ENCODE peak calls at places on chromosomes 4 and X, in five cellular contexts. One of them, this sample, is unnamed.

GRCh38 chrX:150767475-150768131 is 74.4 kb downstream of the MTMR1 start:
- DNase-seq in H7: no peak
- DNase-seq in foreskin fibroblast: peak; percentile 83
- DNase-seq in left ventricle myocardium inferior: no peak
- DNase-seq in right cardiac atrium: no peak
- DNase-seq in this sample: peak; percentile 62

GRCh38 chr4:186934255-186934654 is 210.6 kb upstream of the FAT1 start:
- DNase-seq in left ventricle myocardium inferior: no peak
- DNase-seq in H7: no peak
- DNase-seq in foreskin fibroblast: no peak
- DNase-seq in right cardiac atrium: no peak
- DNase-seq in this sample: no peak

GRCh38 chrX:151997539-151997938 is 23.1 kb upstream of the GABRE start:
- DNase-seq in right cardiac atrium: no peak
- DNase-seq in H7: no peak
- DNase-seq in left ventricle myocardium inferior: no peak
- DNase-seq in foreskin fibroblast: no peak
- DNase-seq in this sample: no peak

GRCh38 chr4:86586160-86586572 is 7.9 kb upstream of the PTPN13 start:
- DNase-seq in right cardiac atrium: no peak
- DNase-seq in left ventricle myocardium inferior: no peak
- DNase-seq in H7: peak; percentile 32
- DNase-seq in foreskin fibroblast: peak; percentile 49
- DNase-seq in this sample: peak; percentile 95

GRCh38 chrX:7146703-7147430 is 645 bp upstream of the STS start:
- DNase-seq in foreskin fibroblast: peak; percentile 24
- DNase-seq in H7: no peak
- DNase-seq in right cardiac atrium: no peak
- DNase-seq in left ventricle myocardium inferior: no peak
- DNase-seq in this sample: peak; percentile 11

GRCh38 chr4:14169460-14169859 is 541.9 kb upstream of the BOD1L1 start:
- DNase-seq in H7: no peak
- DNase-seq in foreskin fibroblast: peak; percentile 88
- DNase-seq in left ventricle myocardium inferior: no peak
- DNase-seq in right cardiac atrium: no peak
- DNase-seq in this sample: peak; percentile 39

GRCh38 chr4:96952610-96953009 is 1112.7 kb downstream of the PDHA2 start:
- DNase-seq in left ventricle myocardium inferior: no peak
- DNase-seq in foreskin fibroblast: no peak
- DNase-seq in H7: no peak
- DNase-seq in right cardiac atrium: no peak
- DNase-seq in this sample: no peak

GRCh38 chr4:23857353-23857752 is 32.5 kb downstream of the PPARGC1A start:
- DNase-seq in right cardiac atrium: no peak
- DNase-seq in H7: no peak
- DNase-seq in foreskin fibroblast: peak; percentile 64
- DNase-seq in left ventricle myocardium inferior: no peak
- DNase-seq in this sample: peak; percentile 34

GRCh38 chr4:101398807-101399206 is 51.5 kb upstream of the PPP3CA start:
- DNase-seq in right cardiac atrium: no peak
- DNase-seq in foreskin fibroblast: no peak
- DNase-seq in H7: no peak
- DNase-seq in left ventricle myocardium inferior: no peak
- DNase-seq in this sample: no peak

GRCh38 chr4:98521486-98521885 is 136.9 kb downstream of the TSPAN5 start:
- DNase-seq in H7: no peak
- DNase-seq in left ventricle myocardium inferior: no peak
- DNase-seq in right cardiac atrium: no peak
- DNase-seq in foreskin fibroblast: no peak
- DNase-seq in this sample: no peak

GRCh38 chr4:6771229-6771671 is 11.3 kb upstream of the KIAA0232 start:
- DNase-seq in right cardiac atrium: peak; percentile 82
- DNase-seq in foreskin fibroblast: no peak
- DNase-seq in left ventricle myocardium inferior: peak; percentile 78
- DNase-seq in H7: no peak
- DNase-seq in this sample: no peak

GRCh38 chrX:85024044-85024443 is 20.4 kb downstream of the APOOL start:
- DNase-seq in foreskin fibroblast: no peak
- DNase-seq in H7: no peak
- DNase-seq in left ventricle myocardium inferior: no peak
- DNase-seq in right cardiac atrium: no peak
- DNase-seq in this sample: no peak

GRCh38 chrX:64204701-64205440 is 637 bp downstream of the AMER1 start:
- DNase-seq in left ventricle myocardium inferior: peak; percentile 19
- DNase-seq in right cardiac atrium: peak; percentile 66
- DNase-seq in H7: peak; percentile 79
- DNase-seq in foreskin fibroblast: peak; percentile 77
- DNase-seq in this sample: peak; percentile 26

GRCh38 chr4:132958457-132959263 is 190.4 kb upstream of the PCDH10 start:
- DNase-seq in H7: no peak
- DNase-seq in foreskin fibroblast: no peak
- DNase-seq in left ventricle myocardium inferior: no peak
- DNase-seq in right cardiac atrium: no peak
- DNase-seq in this sample: no peak

GRCh38 chr4:169089004-169089403 is 78.9 kb upstream of the CBR4 start:
- DNase-seq in left ventricle myocardium inferior: no peak
- DNase-seq in right cardiac atrium: no peak
- DNase-seq in H7: no peak
- DNase-seq in foreskin fibroblast: no peak
- DNase-seq in this sample: no peak

GRCh38 chrX:29852767-29853166 is 362.6 kb upstream of the MAGEB2 start:
- DNase-seq in left ventricle myocardium inferior: no peak
- DNase-seq in foreskin fibroblast: peak; percentile 11
- DNase-seq in right cardiac atrium: no peak
- DNase-seq in H7: no peak
- DNase-seq in this sample: no peak

GRCh38 chr4:150668824-150669223 is 86.9 kb downstream of the MAB21L2 start:
- DNase-seq in H7: no peak
- DNase-seq in foreskin fibroblast: no peak
- DNase-seq in left ventricle myocardium inferior: no peak
- DNase-seq in right cardiac atrium: no peak
- DNase-seq in this sample: no peak

GRCh38 chr4:105196523-105197145 is 50.0 kb downstream of the TET2 start:
- DNase-seq in foreskin fibroblast: peak; percentile 39
- DNase-seq in right cardiac atrium: no peak
- DNase-seq in H7: no peak
- DNase-seq in left ventricle myocardium inferior: no peak
- DNase-seq in this sample: peak; percentile 24

GRCh38 chr4:143386812-143387211 is 50.1 kb downstream of the GAB1 start:
- DNase-seq in left ventricle myocardium inferior: no peak
- DNase-seq in right cardiac atrium: no peak
- DNase-seq in H7: no peak
- DNase-seq in foreskin fibroblast: peak; percentile 45
- DNase-seq in this sample: peak; percentile 36

GRCh38 chr4:105767579-105767978 is 59.0 kb downstream of the GSTCD start:
- DNase-seq in foreskin fibroblast: no peak
- DNase-seq in right cardiac atrium: no peak
- DNase-seq in left ventricle myocardium inferior: no peak
- DNase-seq in H7: no peak
- DNase-seq in this sample: peak; percentile 25

GRCh38 chr4:159137176-159137575 is 34.3 kb downstream of the RAPGEF2 start:
- DNase-seq in left ventricle myocardium inferior: no peak
- DNase-seq in right cardiac atrium: no peak
- DNase-seq in H7: peak; percentile 8
- DNase-seq in foreskin fibroblast: no peak
- DNase-seq in this sample: peak; percentile 66

GRCh38 chr4:39354178-39354503 is 12.0 kb downstream of the RFC1 start:
- DNase-seq in foreskin fibroblast: no peak
- DNase-seq in right cardiac atrium: no peak
- DNase-seq in H7: no peak
- DNase-seq in left ventricle myocardium inferior: no peak
- DNase-seq in this sample: no peak

GRCh38 chr4:175373031-175373430 is 439.0 kb downstream of the GPM6A start:
- DNase-seq in right cardiac atrium: no peak
- DNase-seq in left ventricle myocardium inferior: no peak
- DNase-seq in foreskin fibroblast: peak; percentile 41
- DNase-seq in H7: no peak
- DNase-seq in this sample: no peak

GRCh38 chr4:106497271-106497670 is 128.7 kb upstream of the GIMD1 start:
- DNase-seq in H7: no peak
- DNase-seq in right cardiac atrium: no peak
- DNase-seq in left ventricle myocardium inferior: no peak
- DNase-seq in foreskin fibroblast: peak; percentile 53
- DNase-seq in this sample: no peak

GRCh38 chrX:23373129-23373804 is 38.6 kb downstream of the PTCHD1 start:
- DNase-seq in left ventricle myocardium inferior: no peak
- DNase-seq in right cardiac atrium: no peak
- DNase-seq in H7: no peak
- DNase-seq in foreskin fibroblast: peak; percentile 59
- DNase-seq in this sample: peak; percentile 85

GRCh38 chrX:50913520-50913919 is 3.0 kb downstream of the BMP15 start:
- DNase-seq in right cardiac atrium: no peak
- DNase-seq in H7: no peak
- DNase-seq in left ventricle myocardium inferior: no peak
- DNase-seq in foreskin fibroblast: no peak
- DNase-seq in this sample: peak; percentile 1

GRCh38 chr4:17687237-17687857 is 72.9 kb downstream of the MED28 start:
- DNase-seq in right cardiac atrium: no peak
- DNase-seq in left ventricle myocardium inferior: no peak
- DNase-seq in foreskin fibroblast: no peak
- DNase-seq in H7: no peak
- DNase-seq in this sample: no peak

GRCh38 chrX:131704136-131704695 is 160.3 kb downstream of the OR13H1 start:
- DNase-seq in right cardiac atrium: peak; percentile 58
- DNase-seq in foreskin fibroblast: peak; percentile 15
- DNase-seq in H7: no peak
- DNase-seq in left ventricle myocardium inferior: no peak
- DNase-seq in this sample: no peak

GRCh38 chr4:45701616-45702015 is 422.2 kb downstream of the GABRG1 start:
- DNase-seq in right cardiac atrium: no peak
- DNase-seq in H7: no peak
- DNase-seq in foreskin fibroblast: no peak
- DNase-seq in left ventricle myocardium inferior: no peak
- DNase-seq in this sample: no peak

GRCh38 chr4:183863155-183863825 is 41.8 kb upstream of the STOX2 start:
- DNase-seq in right cardiac atrium: no peak
- DNase-seq in foreskin fibroblast: no peak
- DNase-seq in H7: no peak
- DNase-seq in left ventricle myocardium inferior: no peak
- DNase-seq in this sample: no peak

GRCh38 chr4:83708500-83709175 is 172.7 kb downstream of the GPAT3 start:
- DNase-seq in right cardiac atrium: no peak
- DNase-seq in foreskin fibroblast: no peak
- DNase-seq in H7: no peak
- DNase-seq in left ventricle myocardium inferior: no peak
- DNase-seq in this sample: no peak

DNA sequence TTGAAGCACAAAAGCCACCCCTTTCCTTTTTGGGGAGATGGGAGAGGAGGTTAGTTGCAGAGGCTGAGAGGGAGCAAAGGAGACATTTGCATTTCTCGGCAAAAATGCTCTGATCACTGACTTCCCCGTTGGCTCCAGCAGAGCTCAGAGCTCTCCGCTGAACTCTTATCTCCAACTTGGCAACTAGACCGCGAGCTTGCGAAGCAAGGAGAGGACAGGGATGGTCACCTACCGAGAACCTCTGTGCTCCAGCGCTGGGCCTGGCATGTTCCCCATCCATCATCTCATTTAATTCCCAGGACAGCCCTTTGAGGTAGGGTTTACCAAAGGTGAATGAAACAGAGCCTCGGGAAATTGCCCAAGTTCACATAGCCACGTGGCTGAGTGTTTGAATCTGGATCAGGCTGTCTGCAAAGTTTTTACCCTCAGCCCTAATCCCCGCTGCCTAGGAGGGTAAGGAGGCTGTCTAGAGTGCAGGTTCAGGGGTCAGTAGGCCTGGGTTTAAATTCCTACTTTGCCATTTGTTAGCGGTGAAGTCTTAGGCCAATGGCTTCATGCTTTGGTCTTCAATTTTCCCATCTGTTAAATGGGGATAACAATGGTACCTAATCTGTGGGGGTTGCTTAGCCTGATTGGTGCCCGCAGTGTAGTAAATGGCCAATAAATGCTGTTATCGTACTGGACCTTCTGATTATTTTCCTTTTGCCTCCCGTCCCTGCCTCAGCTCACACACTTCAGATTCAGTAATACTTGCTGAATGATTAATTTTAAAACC is 3.8 kb upstream of the CITED1 start:
- DNase-seq in H7: no peak
- DNase-seq in left ventricle myocardium inferior: no peak
- DNase-seq in foreskin fibroblast: no peak
- DNase-seq in right cardiac atrium: no peak
- DNase-seq in this sample: no peak
- H3K4me3 ChIP-seq in H7: peak overlapping the region; percentile 29
- H3K4me3 ChIP-seq in left ventricle myocardium inferior: peak overlapping the region; percentile 70
- H3K4me3 ChIP-seq in foreskin fibroblast: peak overlapping the region; percentile 30
- H3K4me3 ChIP-seq in right cardiac atrium: peak overlapping the region; percentile 55
- H3K4me3 ChIP-seq in this sample: peak overlapping the region; percentile 26

GRCh38 chr4:4865705-4866123 is 6.2 kb downstream of the MSX1 start:
- DNase-seq in right cardiac atrium: no peak
- DNase-seq in left ventricle myocardium inferior: no peak
- DNase-seq in H7: peak; percentile 87
- DNase-seq in foreskin fibroblast: no peak
- DNase-seq in this sample: no peak
- H3K4me3 ChIP-seq in right cardiac atrium: peak overlapping the region; percentile 22
- H3K4me3 ChIP-seq in left ventricle myocardium inferior: peak overlapping the region; percentile 57
- H3K4me3 ChIP-seq in H7: peak overlapping the region; percentile 23
- H3K4me3 ChIP-seq in foreskin fibroblast: peak overlapping the region; percentile 34
- H3K4me3 ChIP-seq in this sample: no peak overlapping the region

DNA sequence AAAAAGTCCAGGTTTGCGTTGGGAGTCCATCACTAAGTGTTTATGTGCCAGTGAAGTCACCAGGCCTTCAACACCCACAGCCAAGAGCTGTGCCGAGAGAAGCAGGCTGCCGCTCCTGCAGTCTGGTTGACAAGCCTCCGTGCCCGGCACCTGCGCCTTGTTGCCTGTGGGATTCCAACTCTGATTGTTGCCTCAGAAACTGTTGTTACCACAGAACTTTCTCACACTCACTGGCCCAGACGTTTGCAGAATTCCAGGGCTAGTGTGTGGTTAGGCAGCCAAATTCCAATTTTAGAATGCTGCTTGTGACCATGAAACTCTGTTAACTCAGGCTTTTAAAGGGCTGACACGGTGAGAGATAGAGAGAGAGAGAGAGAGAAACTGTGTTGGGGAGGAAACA is 119.5 kb upstream of the LIMCH1 start:
- DNase-seq in left ventricle myocardium inferior: peak; percentile 82
- DNase-seq in H7: no peak
- DNase-seq in foreskin fibroblast: peak; percentile 14
- DNase-seq in right cardiac atrium: peak; percentile 86
- DNase-seq in this sample: no peak
- H3K4me3 ChIP-seq in left ventricle myocardium inferior: no peak overlapping the region
- H3K4me3 ChIP-seq in H7: no peak overlapping the region
- H3K4me3 ChIP-seq in foreskin fibroblast: no peak overlapping the region
- H3K4me3 ChIP-seq in right cardiac atrium: no peak overlapping the region
- H3K4me3 ChIP-seq in this sample: no peak overlapping the region

GRCh38 chr4:124915073-124915472 is 202.5 kb upstream of the ANKRD50 start:
- DNase-seq in right cardiac atrium: no peak
- DNase-seq in left ventricle myocardium inferior: no peak
- DNase-seq in H7: no peak
- DNase-seq in foreskin fibroblast: no peak
- DNase-seq in this sample: no peak
- H3K4me3 ChIP-seq in right cardiac atrium: no peak overlapping the region
- H3K4me3 ChIP-seq in left ventricle myocardium inferior: no peak overlapping the region
- H3K4me3 ChIP-seq in H7: no peak overlapping the region
- H3K4me3 ChIP-seq in foreskin fibroblast: no peak overlapping the region
- H3K4me3 ChIP-seq in this sample: no peak overlapping the region

GRCh38 chr4:173517781-173518371 is 12.2 kb downstream of the HAND2 start:
- DNase-seq in left ventricle myocardium inferior: no peak
- DNase-seq in right cardiac atrium: peak; percentile 80
- DNase-seq in foreskin fibroblast: no peak
- DNase-seq in H7: peak; percentile 91
- DNase-seq in this sample: peak; percentile 27
- H3K4me3 ChIP-seq in left ventricle myocardium inferior: peak overlapping the region; percentile 63
- H3K4me3 ChIP-seq in right cardiac atrium: peak overlapping the region; percentile 48
- H3K4me3 ChIP-seq in foreskin fibroblast: no peak overlapping the region
- H3K4me3 ChIP-seq in H7: no peak overlapping the region
- H3K4me3 ChIP-seq in this sample: no peak overlapping the region